ENCODE peak calls at places on chromosome 15, in six cellular contexts. One of them, this sample, is unnamed.
A peak's percentile ranks its signal among the peaks of the same experiment; 100 is the strongest.

GRCh38 chr15:29674661-29675533 is 147.4 kb downstream of the TJP1 start:
- DNase-seq in HFF-Myc: no peak
- DNase-seq in PC-3: peak; percentile 65
- DNase-seq in upper lobe of left lung: peak; percentile 75
- DNase-seq in astrocyte of the spinal cord: peak; percentile 72
- DNase-seq in uterus: peak; percentile 29
- DNase-seq in this sample: no peak

GRCh38 chr15:67050062-67050461 is 15.3 kb upstream of the SMAD3 start:
- DNase-seq in HFF-Myc: no peak
- DNase-seq in PC-3: no peak
- DNase-seq in upper lobe of left lung: no peak
- DNase-seq in astrocyte of the spinal cord: no peak
- DNase-seq in uterus: peak; percentile 38
- DNase-seq in this sample: no peak

GRCh38 chr15:48940508-48940907 is 23.2 kb downstream of the SHC4 start:
- DNase-seq in HFF-Myc: peak; percentile 96
- DNase-seq in PC-3: peak; percentile 86
- DNase-seq in upper lobe of left lung: no peak
- DNase-seq in astrocyte of the spinal cord: peak; percentile 96
- DNase-seq in uterus: no peak
- DNase-seq in this sample: no peak

GRCh38 chr15:38374477-38374876 is 79.5 kb upstream of the FAM98B start:
- DNase-seq in HFF-Myc: no peak
- DNase-seq in PC-3: no peak
- DNase-seq in upper lobe of left lung: no peak
- DNase-seq in astrocyte of the spinal cord: no peak
- DNase-seq in uterus: no peak
- DNase-seq in this sample: no peak

GRCh38 chr15:31362886-31363285 is 36.3 kb downstream of the KLF13 start:
- DNase-seq in HFF-Myc: no peak
- DNase-seq in PC-3: no peak
- DNase-seq in upper lobe of left lung: no peak
- DNase-seq in astrocyte of the spinal cord: no peak
- DNase-seq in uterus: no peak
- DNase-seq in this sample: no peak

GRCh38 chr15:51375966-51376640 is 34.6 kb downstream of the GLDN start:
- DNase-seq in HFF-Myc: no peak
- DNase-seq in PC-3: peak; percentile 76
- DNase-seq in upper lobe of left lung: no peak
- DNase-seq in astrocyte of the spinal cord: peak; percentile 43
- DNase-seq in uterus: no peak
- DNase-seq in this sample: no peak

GRCh38 chr15:74202461-74203401 is at the start of gene STRA6:
- DNase-seq in HFF-Myc: no peak
- DNase-seq in PC-3: no peak
- DNase-seq in upper lobe of left lung: no peak
- DNase-seq in astrocyte of the spinal cord: peak; percentile 60
- DNase-seq in uterus: no peak
- DNase-seq in this sample: no peak

GRCh38 chr15:66587749-66588148 is 22.0 kb upstream of the LCTL start:
- DNase-seq in HFF-Myc: no peak
- DNase-seq in PC-3: no peak
- DNase-seq in upper lobe of left lung: peak; percentile 51
- DNase-seq in astrocyte of the spinal cord: no peak
- DNase-seq in uterus: no peak
- DNase-seq in this sample: no peak

GRCh38 chr15:92884813-92885461 is 15.2 kb upstream of the CHD2 start:
- DNase-seq in HFF-Myc: no peak
- DNase-seq in PC-3: peak; percentile 21
- DNase-seq in upper lobe of left lung: no peak
- DNase-seq in astrocyte of the spinal cord: peak; percentile 51
- DNase-seq in uterus: no peak
- DNase-seq in this sample: no peak

GRCh38 chr15:40508216-40508615 is 37.4 kb downstream of the CHST14 start:
- DNase-seq in HFF-Myc: no peak
- DNase-seq in PC-3: no peak
- DNase-seq in upper lobe of left lung: no peak
- DNase-seq in astrocyte of the spinal cord: no peak
- DNase-seq in uterus: no peak
- DNase-seq in this sample: no peak

GRCh38 chr15:31488437-31489204 is 162.0 kb downstream of the KLF13 start:
- DNase-seq in HFF-Myc: peak; percentile 78
- DNase-seq in PC-3: peak; percentile 83
- DNase-seq in upper lobe of left lung: peak; percentile 68
- DNase-seq in astrocyte of the spinal cord: peak; percentile 87
- DNase-seq in uterus: peak; percentile 67
- DNase-seq in this sample: peak; percentile 63

GRCh38 chr15:43880406-43881184 is 53.8 kb downstream of the WDR76 start:
- DNase-seq in HFF-Myc: no peak
- DNase-seq in PC-3: no peak
- DNase-seq in upper lobe of left lung: no peak
- DNase-seq in astrocyte of the spinal cord: no peak
- DNase-seq in uterus: no peak
- DNase-seq in this sample: no peak

GRCh38 chr15:62841269-62841628 is 201.3 kb upstream of the TPM1 start:
- DNase-seq in HFF-Myc: no peak
- DNase-seq in PC-3: no peak
- DNase-seq in upper lobe of left lung: no peak
- DNase-seq in astrocyte of the spinal cord: peak; percentile 45
- DNase-seq in uterus: no peak
- DNase-seq in this sample: no peak

GRCh38 chr15:91357527-91357926 is 257.5 kb downstream of the SV2B start:
- DNase-seq in HFF-Myc: no peak
- DNase-seq in PC-3: no peak
- DNase-seq in upper lobe of left lung: no peak
- DNase-seq in astrocyte of the spinal cord: no peak
- DNase-seq in uterus: no peak
- DNase-seq in this sample: no peak

GRCh38 chr15:91593081-91593480 is 260.4 kb upstream of the SLCO3A1 start:
- DNase-seq in HFF-Myc: no peak
- DNase-seq in PC-3: no peak
- DNase-seq in upper lobe of left lung: no peak
- DNase-seq in astrocyte of the spinal cord: peak; percentile 60
- DNase-seq in uterus: no peak
- DNase-seq in this sample: no peak

GRCh38 chr15:38481113-38481512 is 27.2 kb downstream of the FAM98B start:
- DNase-seq in HFF-Myc: no peak
- DNase-seq in PC-3: no peak
- DNase-seq in upper lobe of left lung: no peak
- DNase-seq in astrocyte of the spinal cord: no peak
- DNase-seq in uterus: no peak
- DNase-seq in this sample: no peak

GRCh38 chr15:53974813-53975212 is 3.4 kb upstream of the UNC13C start:
- DNase-seq in HFF-Myc: no peak
- DNase-seq in PC-3: no peak
- DNase-seq in upper lobe of left lung: no peak
- DNase-seq in astrocyte of the spinal cord: no peak
- DNase-seq in uterus: no peak
- DNase-seq in this sample: no peak

GRCh38 chr15:88878720-88879184 is 16.6 kb downstream of the HAPLN3 start:
- DNase-seq in HFF-Myc: peak; percentile 32
- DNase-seq in PC-3: peak; percentile 60
- DNase-seq in upper lobe of left lung: peak; percentile 43
- DNase-seq in astrocyte of the spinal cord: peak; percentile 30
- DNase-seq in uterus: no peak
- DNase-seq in this sample: no peak

GRCh38 chr15:31387483-31388118 is 61.0 kb downstream of the KLF13 start:
- DNase-seq in HFF-Myc: peak; percentile 40
- DNase-seq in PC-3: peak; percentile 70
- DNase-seq in upper lobe of left lung: peak; percentile 76
- DNase-seq in astrocyte of the spinal cord: peak; percentile 71
- DNase-seq in uterus: no peak
- DNase-seq in this sample: no peak

GRCh38 chr15:70098170-70098460 is 398 bp upstream of the TLE3 start:
- DNase-seq in HFF-Myc: no peak
- DNase-seq in PC-3: no peak
- DNase-seq in upper lobe of left lung: no peak
- DNase-seq in astrocyte of the spinal cord: no peak
- DNase-seq in uterus: no peak
- DNase-seq in this sample: no peak

GRCh38 chr15:50506121-50506520 is 40.3 kb downstream of the USP50 start:
- DNase-seq in HFF-Myc: no peak
- DNase-seq in PC-3: no peak
- DNase-seq in upper lobe of left lung: no peak
- DNase-seq in astrocyte of the spinal cord: no peak
- DNase-seq in uterus: no peak
- DNase-seq in this sample: no peak

GRCh38 chr15:45776772-45777171 is 141.9 kb downstream of the SQOR start:
- DNase-seq in HFF-Myc: no peak
- DNase-seq in PC-3: no peak
- DNase-seq in upper lobe of left lung: no peak
- DNase-seq in astrocyte of the spinal cord: no peak
- DNase-seq in uterus: no peak
- DNase-seq in this sample: no peak

GRCh38 chr15:38145671-38146111 is 106.9 kb upstream of the SPRED1 start:
- DNase-seq in HFF-Myc: no peak
- DNase-seq in PC-3: no peak
- DNase-seq in upper lobe of left lung: no peak
- DNase-seq in astrocyte of the spinal cord: peak; percentile 25
- DNase-seq in uterus: no peak
- DNase-seq in this sample: no peak

GRCh38 chr15:100661161-100661560 is 58.8 kb downstream of the ASB7 start:
- DNase-seq in HFF-Myc: no peak
- DNase-seq in PC-3: no peak
- DNase-seq in upper lobe of left lung: no peak
- DNase-seq in astrocyte of the spinal cord: no peak
- DNase-seq in uterus: no peak
- DNase-seq in this sample: no peak

GRCh38 chr15:88779944-88780343 is 23.3 kb upstream of the ACAN start:
- DNase-seq in HFF-Myc: no peak
- DNase-seq in PC-3: no peak
- DNase-seq in upper lobe of left lung: no peak
- DNase-seq in astrocyte of the spinal cord: no peak
- DNase-seq in uterus: no peak
- DNase-seq in this sample: no peak

GRCh38 chr15:57947282-57947681 is 118.2 kb downstream of the ALDH1A2 start:
- DNase-seq in HFF-Myc: no peak
- DNase-seq in PC-3: no peak
- DNase-seq in upper lobe of left lung: no peak
- DNase-seq in astrocyte of the spinal cord: no peak
- DNase-seq in uterus: no peak
- DNase-seq in this sample: no peak

GRCh38 chr15:26028086-26028740 is 165.1 kb upstream of the ATP10A start:
- DNase-seq in HFF-Myc: no peak
- DNase-seq in PC-3: peak; percentile 15
- DNase-seq in upper lobe of left lung: no peak
- DNase-seq in astrocyte of the spinal cord: no peak
- DNase-seq in uterus: no peak
- DNase-seq in this sample: no peak

GRCh38 chr15:28456476-28457395 is 76.0 kb downstream of the GOLGA8G start:
- DNase-seq in HFF-Myc: no peak
- DNase-seq in PC-3: peak; percentile 1
- DNase-seq in upper lobe of left lung: no peak
- DNase-seq in astrocyte of the spinal cord: peak; percentile 0
- DNase-seq in uterus: no peak
- DNase-seq in this sample: no peak

GRCh38 chr15:62835351-62835750 is 207.2 kb upstream of the TPM1 start:
- DNase-seq in HFF-Myc: no peak
- DNase-seq in PC-3: no peak
- DNase-seq in upper lobe of left lung: peak; percentile 58
- DNase-seq in astrocyte of the spinal cord: no peak
- DNase-seq in uterus: no peak
- DNase-seq in this sample: no peak

DNA sequence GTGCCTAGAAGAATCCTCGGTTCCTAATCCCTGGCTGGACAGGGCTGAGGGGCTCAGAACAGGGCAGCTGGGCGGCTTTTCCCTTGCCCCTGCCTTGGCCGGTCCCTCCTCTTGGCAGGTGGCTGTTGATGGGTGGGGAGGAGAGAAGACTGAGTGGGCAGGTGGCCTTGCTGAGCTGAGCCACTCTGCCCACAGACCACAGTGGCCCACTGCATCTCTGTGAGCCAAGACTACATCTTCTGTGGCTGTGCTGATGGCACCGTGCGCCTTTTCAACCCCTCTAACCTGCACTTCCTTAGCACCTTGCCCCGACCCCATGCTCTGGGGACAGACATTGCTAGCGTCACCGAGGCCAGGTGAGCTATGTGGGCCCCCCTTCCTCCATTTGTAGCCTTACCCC is 14.5 kb upstream of the JMJD7 start:
- DNase-seq in HFF-Myc: no peak
- DNase-seq in PC-3: no peak
- DNase-seq in upper lobe of left lung: no peak
- DNase-seq in astrocyte of the spinal cord: no peak
- DNase-seq in uterus: no peak
- DNase-seq in this sample: no peak
- H3K4me3 ChIP-seq in HFF-Myc: no peak overlapping the region
- H3K4me3 ChIP-seq in PC-3: no peak overlapping the region
- H3K4me3 ChIP-seq in upper lobe of left lung: no peak overlapping the region
- H3K4me3 ChIP-seq in astrocyte of the spinal cord: no peak overlapping the region
- H3K4me3 ChIP-seq in uterus: no peak overlapping the region
- H3K4me3 ChIP-seq in this sample: no peak overlapping the region

GRCh38 chr15:36793205-36793604 is 213.8 kb downstream of the CDIN1 start:
- DNase-seq in HFF-Myc: no peak
- DNase-seq in PC-3: no peak
- DNase-seq in upper lobe of left lung: no peak
- DNase-seq in astrocyte of the spinal cord: no peak
- DNase-seq in uterus: no peak
- DNase-seq in this sample: no peak
- H3K4me3 ChIP-seq in HFF-Myc: no peak overlapping the region
- H3K4me3 ChIP-seq in PC-3: no peak overlapping the region
- H3K4me3 ChIP-seq in upper lobe of left lung: no peak overlapping the region
- H3K4me3 ChIP-seq in astrocyte of the spinal cord: no peak overlapping the region
- H3K4me3 ChIP-seq in uterus: no peak overlapping the region
- H3K4me3 ChIP-seq in this sample: no peak overlapping the region

GRCh38 chr15:90003736-90004135 is 2.6 kb downstream of the ZNF710 start:
- DNase-seq in HFF-Myc: no peak
- DNase-seq in PC-3: no peak
- DNase-seq in upper lobe of left lung: peak; percentile 18
- DNase-seq in astrocyte of the spinal cord: no peak
- DNase-seq in uterus: no peak
- DNase-seq in this sample: no peak
- H3K4me3 ChIP-seq in HFF-Myc: no peak overlapping the region
- H3K4me3 ChIP-seq in PC-3: peak overlapping the region; percentile 89
- H3K4me3 ChIP-seq in upper lobe of left lung: peak overlapping the region; percentile 68
- H3K4me3 ChIP-seq in astrocyte of the spinal cord: no peak overlapping the region
- H3K4me3 ChIP-seq in uterus: no peak overlapping the region
- H3K4me3 ChIP-seq in this sample: no peak overlapping the region

GRCh38 chr15:77067691-77068367 is 3.1 kb downstream of the TSPAN3 start:
- DNase-seq in HFF-Myc: no peak
- DNase-seq in PC-3: no peak
- DNase-seq in upper lobe of left lung: no peak
- DNase-seq in astrocyte of the spinal cord: no peak
- DNase-seq in uterus: no peak
- DNase-seq in this sample: no peak

GRCh38 chr15:77070180-77070499 is 769 bp downstream of the TSPAN3 start:
- DNase-seq in HFF-Myc: no peak
- DNase-seq in PC-3: no peak
- DNase-seq in upper lobe of left lung: no peak
- DNase-seq in astrocyte of the spinal cord: no peak
- DNase-seq in uterus: no peak
- DNase-seq in this sample: no peak

GRCh38 chr15:77070500-77071337 is at the start of gene TSPAN3:
- DNase-seq in HFF-Myc: peak; percentile 45
- DNase-seq in PC-3: peak; percentile 92
- DNase-seq in upper lobe of left lung: peak; percentile 96
- DNase-seq in astrocyte of the spinal cord: peak; percentile 93
- DNase-seq in uterus: peak; percentile 89
- DNase-seq in this sample: no peak

GRCh38 chr15:77068633-77069032 is 2.3 kb downstream of the TSPAN3 start:
- DNase-seq in HFF-Myc: no peak
- DNase-seq in PC-3: no peak
- DNase-seq in upper lobe of left lung: no peak
- DNase-seq in astrocyte of the spinal cord: no peak
- DNase-seq in uterus: no peak
- DNase-seq in this sample: no peak

GRCh38 chr15:77069521-77070121 is 1.3 kb downstream of the TSPAN3 start:
- DNase-seq in HFF-Myc: no peak
- DNase-seq in PC-3: peak; percentile 53
- DNase-seq in upper lobe of left lung: peak; percentile 73
- DNase-seq in astrocyte of the spinal cord: no peak
- DNase-seq in uterus: no peak
- DNase-seq in this sample: no peak
- H3K4me3 ChIP-seq in HFF-Myc: peak overlapping the region; percentile 60
- H3K4me3 ChIP-seq in PC-3: peak overlapping the region; percentile 86
- H3K4me3 ChIP-seq in upper lobe of left lung: peak overlapping the region; percentile 83
- H3K4me3 ChIP-seq in astrocyte of the spinal cord: peak overlapping the region; percentile 59
- H3K4me3 ChIP-seq in uterus: peak overlapping the region; percentile 66
- H3K4me3 ChIP-seq in this sample: peak overlapping the region; percentile 80